ENCODE peak calls at places on chromosomes 11 and 22, in five cellular contexts. M is Calu3, O is neural crest cell, C is IMR-90, S is cardiac fibroblast. L is an unnamed sample.

GRCh38 chr11:19628018-19628417 is 84.6 kb upstream of the NAV2 start:
- DNase-seq in M (no peak), O (no peak), C (peak), S (peak), L (no peak)

GRCh38 chr11:94147433-94147845 is 18.8 kb downstream of the PANX1 start:
- DNase-seq in M (no peak), O (no peak), C (no peak), S (no peak), L (peak)

GRCh38 chr11:9748361-9748970 is 84.6 kb downstream of the SWAP70 start:
- DNase-seq in M (peak), O (no peak), C (peak), S (peak), L (peak)

GRCh38 chr11:36155770-36156485 is 133.3 kb downstream of the COMMD9 start:
- DNase-seq in M (no peak), O (no peak), C (peak), S (peak), L (no peak)

GRCh38 chr11:86288776-86289507 is 13.1 kb upstream of the HIKESHI start:
- DNase-seq in M (no peak), O (no peak), C (no peak), S (peak), L (no peak)

GRCh38 chr11:872799-873198 is 30.1 kb downstream of the TSPAN4 start:
- DNase-seq in M (no peak), O (no peak), C (no peak), S (no peak), L (no peak)

GRCh38 chr22:27461470-27461869 is 340.1 kb downstream of the MN1 start:
- DNase-seq in M (peak), O (no peak), C (peak), S (peak), L (no peak)

GRCh38 chr11:3169235-3169951 is 4.3 kb upstream of the OSBPL5 start:
- DNase-seq in M (peak), O (no peak), C (peak), S (peak), L (no peak)

GRCh38 chr11:21514298-21514697 is 678.6 kb upstream of the ANO5 start:
- DNase-seq in M (peak), O (no peak), C (no peak), S (no peak), L (no peak)

GRCh38 chr22:27108425-27109114 is 451.2 kb downstream of the MIAT start:
- DNase-seq in M (no peak), O (no peak), C (no peak), S (peak), L (no peak)

GRCh38 chr22:23182289-23183106 is 2.2 kb downstream of the BCR start:
- DNase-seq in M (peak), O (no peak), C (peak), S (no peak), L (peak)

GRCh38 chr11:67389477-67389876 is 2.3 kb upstream of the RAD9A start:
- DNase-seq in M (peak), O (peak), C (no peak), S (no peak), L (peak)

GRCh38 chr11:118503216-118503615 is 24.1 kb upstream of the TTC36 start:
- DNase-seq in M (no peak), O (no peak), C (no peak), S (no peak), L (no peak)

GRCh38 chr11:67120456-67120855 is 1.4 kb downstream of the KDM2A start:
- DNase-seq in M (no peak), O (no peak), C (no peak), S (no peak), L (no peak)

GRCh38 chr11:2103666-2104523 is 35.3 kb downstream of the IGF2 start:
- DNase-seq in M (no peak), O (no peak), C (no peak), S (no peak), L (no peak)

GRCh38 chr11:132888226-132888625 is 644.1 kb downstream of the OPCML start:
- DNase-seq in M (no peak), O (no peak), C (peak), S (peak), L (no peak)

GRCh38 chr11:33622231-33622630 is 78.4 kb downstream of the C11orf91 start:
- DNase-seq in M (no peak), O (no peak), C (peak), S (peak), L (no peak)

GRCh38 chr11:57568330-57568766 is 876 bp upstream of the UBE2L6 start:
- DNase-seq in M (peak), O (peak), C (peak), S (peak), L (peak)

GRCh38 chr11:72308226-72309073 is 64.5 kb upstream of the PHOX2A start:
- DNase-seq in M (no peak), O (no peak), C (peak), S (peak), L (no peak)

GRCh38 chr11:87820026-87820425 is 355.2 kb downstream of the RAB38 start:
- DNase-seq in M (no peak), O (no peak), C (no peak), S (no peak), L (no peak)

GRCh38 chr22:27460596-27461347 is 340.8 kb downstream of the MN1 start:
- DNase-seq in M (no peak), O (no peak), C (peak), S (peak), L (no peak)

GRCh38 chr22:21855715-21856114 is 11.7 kb downstream of the MAPK1 start:
- DNase-seq in M (no peak), O (no peak), C (no peak), S (no peak), L (no peak)

GRCh38 chr22:37626144-37626543 is 13.3 kb upstream of the SH3BP1 start:
- DNase-seq in M (no peak), O (no peak), C (peak), S (peak), L (no peak)

GRCh38 chr11:6568191-6568918 is 35.1 kb downstream of the RRP8 start:
- DNase-seq in M (no peak), O (peak), C (peak), S (peak), L (no peak)

GRCh38 chr11:24880962-24881361 is 384.1 kb downstream of the LUZP2 start:
- DNase-seq in M (no peak), O (no peak), C (no peak), S (no peak), L (no peak)

GRCh38 chr11:204587-205109 is 2.6 kb downstream of the BET1L start:
- DNase-seq in M (no peak), O (no peak), C (no peak), S (no peak), L (no peak)

GRCh38 chr11:94586978-94587377 is 19.8 kb downstream of the PIWIL4 start:
- DNase-seq in M (peak), O (no peak), C (no peak), S (no peak), L (no peak)

GRCh38 chr11:49505231-49505630 is 296.8 kb upstream of the FOLH1 start:
- DNase-seq in M (no peak), O (no peak), C (no peak), S (no peak), L (no peak)

GRCh38 chr11:119397740-119398139 is 16.2 kb upstream of the USP2 start:
- DNase-seq in M (no peak), O (no peak), C (no peak), S (no peak), L (no peak)

GRCh38 chr22:28893810-28894209 is 10.4 kb downstream of the ZNRF3 start:
- DNase-seq in M (no peak), O (no peak), C (no peak), S (no peak), L (no peak)

GRCh38 chr11:119991669-119992068 is 146.2 kb downstream of the TRIM29 start:
- DNase-seq in M (no peak), O (no peak), C (no peak), S (no peak), L (no peak)

GRCh38 chr11:46296520-46297448 is 19.3 kb downstream of the CREB3L1 start:
- DNase-seq in M (peak), O (peak), C (peak), S (peak), L (no peak)

GRCh38 chr11:1222491-1223345 is at the start of gene MUC5B:
- DNase-seq in M (peak), O (no peak), C (no peak), S (no peak), L (no peak)

GRCh38 chr11:121869478-121869877 is 246.5 kb downstream of the BLID start:
- DNase-seq in M (no peak), O (no peak), C (no peak), S (no peak), L (no peak)

GRCh38 chr11:77778549-77778948 is 42.0 kb downstream of the RSF1 start:
- DNase-seq in M (no peak), O (no peak), C (no peak), S (no peak), L (no peak)

GRCh38 chr11:77775941-77776340 is 44.6 kb downstream of the RSF1 start:
- DNase-seq in M (no peak), O (no peak), C (no peak), S (no peak), L (no peak)

GRCh38 chr11:77778118-77778517 is 42.4 kb downstream of the RSF1 start:
- DNase-seq in M (no peak), O (no peak), C (no peak), S (no peak), L (no peak)

GRCh38 chr11:77779935-77780334 is 40.6 kb downstream of the RSF1 start:
- DNase-seq in M (no peak), O (no peak), C (peak), S (peak), L (no peak)

GRCh38 chr11:77776455-77776854 is 44.1 kb downstream of the RSF1 start:
- DNase-seq in M (no peak), O (no peak), C (peak), S (peak), L (no peak)
- TF ChIP-seq CTCF in M (no peak), O (peak), C (peak), S (peak), L (peak)

GRCh38 chr11:123481647-123482046 is 51.6 kb downstream of the GRAMD1B start:
- DNase-seq in M (no peak), O (no peak), C (no peak), S (no peak), L (no peak)
- TF ChIP-seq CTCF in M (no peak), O (no peak), C (no peak), S (no peak), L (no peak)

DNA sequence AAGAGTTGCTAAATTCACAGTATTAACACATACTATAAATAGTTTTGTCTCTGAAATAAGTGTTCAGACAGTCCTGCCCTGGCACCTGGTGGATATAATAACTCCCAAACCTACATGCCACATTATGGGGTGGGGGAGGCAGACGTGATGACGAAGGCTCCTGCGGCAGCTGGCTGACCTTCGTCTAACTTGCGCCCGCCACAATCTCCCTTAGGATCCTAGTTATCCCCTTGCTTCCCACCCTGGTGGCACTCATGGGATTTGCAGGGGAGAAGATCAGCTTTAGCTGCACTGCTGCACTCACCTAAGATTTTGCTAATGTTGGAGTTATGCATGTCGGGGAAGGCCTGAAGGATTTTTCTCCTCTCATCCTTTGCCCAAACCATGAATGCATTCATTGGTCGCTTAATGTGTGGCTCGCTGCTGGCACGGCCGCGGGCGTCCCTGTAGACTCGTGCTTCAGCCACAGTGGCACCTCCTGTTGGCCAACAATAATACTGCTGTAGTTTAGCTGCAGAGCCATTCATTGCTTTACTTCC is 367.6 kb downstream of the SOX6 start:
- DNase-seq in M (no peak), O (peak), C (no peak), S (peak), L (no peak)
- TF ChIP-seq CTCF in M (peak), O (peak), C (no peak), S (peak), L (no peak)

DNA sequence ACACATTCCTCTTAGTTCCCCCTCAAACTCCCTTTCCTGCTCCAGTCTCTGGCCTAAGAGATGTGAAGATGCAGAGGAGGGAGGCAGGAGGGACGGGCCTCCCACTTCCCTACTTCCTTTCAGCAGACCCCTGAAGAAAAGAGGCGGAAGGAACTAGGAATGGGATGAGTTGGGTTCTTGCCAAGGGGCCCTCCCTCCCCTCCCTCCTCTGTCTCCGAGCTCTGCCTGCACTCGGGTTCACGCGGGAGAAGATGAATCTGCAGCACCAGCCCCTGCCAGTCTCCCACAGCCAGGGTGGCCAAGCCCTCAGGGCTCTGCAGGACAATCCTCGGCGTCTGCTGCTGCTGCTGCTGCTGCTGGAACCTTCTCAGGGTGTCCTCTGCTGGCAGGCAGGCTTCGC is 24.3 kb upstream of the PKNOX2 start:
- DNase-seq in M (no peak), O (no peak), C (no peak), S (no peak), L (no peak)
- TF ChIP-seq CTCF in M (no peak), O (no peak), C (no peak), S (no peak), L (no peak)

GRCh38 chr22:43186272-43187170 is at the start of gene TTLL12:
- DNase-seq in M (peak), O (peak), C (peak), S (peak), L (peak)
- TF ChIP-seq CTCF in M (no peak), O (no peak), C (no peak), S (no peak), L (no peak)

GRCh38 chr11:114250180-114250579 is 46.0 kb upstream of the NNMT start:
- DNase-seq in M (no peak), O (no peak), C (no peak), S (no peak), L (no peak)

GRCh38 chr11:114251797-114252327 is 44.3 kb upstream of the NNMT start:
- DNase-seq in M (no peak), O (no peak), C (no peak), S (no peak), L (no peak)

GRCh38 chr11:114253771-114254170 is 42.4 kb upstream of the NNMT start:
- DNase-seq in M (no peak), O (no peak), C (no peak), S (no peak), L (no peak)

GRCh38 chr11:114254571-114255146 is 41.5 kb upstream of the NNMT start:
- DNase-seq in M (no peak), O (no peak), C (no peak), S (no peak), L (no peak)

DNA sequence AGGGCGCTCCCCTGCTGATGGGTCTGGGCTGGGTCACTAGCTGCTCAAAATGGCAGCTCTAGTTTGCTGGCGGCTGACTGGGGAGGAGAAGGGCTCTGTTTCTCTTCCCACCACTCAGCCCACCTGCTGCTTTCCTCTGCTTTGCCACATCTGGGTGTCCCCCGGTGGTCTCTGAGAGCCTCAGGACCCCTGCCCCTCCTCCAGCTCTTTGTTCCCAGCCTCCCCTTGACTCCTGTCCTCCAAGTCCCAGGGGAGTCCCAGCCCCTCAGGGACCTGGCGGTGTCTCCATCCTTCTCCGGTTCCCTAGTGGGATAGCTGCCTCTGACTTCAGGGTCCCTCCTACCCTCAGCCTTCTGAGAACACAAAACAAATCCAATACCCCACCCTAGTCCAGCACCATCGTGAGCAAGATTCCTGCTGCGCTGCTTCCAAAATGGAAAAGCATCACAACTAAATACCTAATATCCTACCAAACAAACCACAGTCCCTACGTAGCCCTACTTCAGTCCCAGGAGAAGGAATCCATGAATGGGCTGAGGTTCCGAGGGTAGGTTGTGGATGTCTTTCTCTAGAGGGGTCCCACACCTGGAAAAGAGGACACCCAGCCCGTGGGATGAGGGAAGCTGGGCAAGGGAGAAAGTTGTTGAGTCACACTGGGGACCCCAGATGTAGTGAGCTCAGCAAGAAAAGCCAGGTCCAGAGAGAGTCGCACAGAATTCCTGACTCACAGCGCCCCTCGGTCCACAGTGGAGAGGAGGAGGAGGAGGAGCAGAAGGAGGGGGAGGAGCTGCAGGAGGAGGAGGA is 45.0 kb upstream of the NNMT start:
- DNase-seq in M (no peak), O (no peak), C (no peak), S (peak), L (no peak)
- TF ChIP-seq CTCF in M (no peak), O (no peak), C (no peak), S (no peak), L (no peak)